ENCODE peak calls at places on chromosomes 5 and 9, in six cellular contexts. J is tibial artery; C is IMR-90; R is CD4-positive, alpha-beta T cell; E is uterus; V is upper lobe of left lung. W is an unnamed sample.

GRCh38 chr9:93663877-93664548 is 87.6 kb downstream of the PHF2 start:
- DNase-seq in J (peak; percentile 19), V (peak; percentile 60), C (no peak), R (no peak), E (no peak), W (no peak)

GRCh38 chr5:80654054-80654390 is 430 bp upstream of the MSH3 start:
- DNase-seq in J (no peak), R (no peak), V (no peak), E (no peak), C (no peak), W (no peak)

GRCh38 chr5:15694694-15695093 is 194.7 kb downstream of the FBXL7 start:
- DNase-seq in J (no peak), V (no peak), C (peak; percentile 47), R (no peak), E (peak; percentile 62), W (no peak)

GRCh38 chr9:35350827-35351549 is 138.9 kb upstream of the RUSC2 start:
- DNase-seq in R (no peak), J (no peak), V (no peak), E (no peak), C (peak; percentile 93), W (no peak)

GRCh38 chr5:72648511-72648910 is 141.3 kb upstream of the ZNF366 start:
- DNase-seq in J (no peak), C (peak; percentile 39), V (no peak), R (no peak), E (peak; percentile 71), W (no peak)

GRCh38 chr5:36876965-36877666 is 547 bp downstream of the NIPBL start:
- DNase-seq in C (peak; percentile 56), E (peak; percentile 52), R (peak; percentile 42), V (peak; percentile 91), J (peak; percentile 52), W (peak; percentile 72)

GRCh38 chr5:179668404-179668803 is 12.4 kb downstream of the CBY3 start:
- DNase-seq in J (no peak), C (peak; percentile 54), R (peak; percentile 3), E (no peak), V (no peak), W (no peak)

GRCh38 chr5:119120893-119121292 is 50.0 kb downstream of the DMXL1 start:
- DNase-seq in C (no peak), R (no peak), E (no peak), V (no peak), J (no peak), W (no peak)

GRCh38 chr5:99000878-99001277 is 72.1 kb upstream of the CHD1 start:
- DNase-seq in V (no peak), J (no peak), C (peak; percentile 9), E (no peak), R (no peak), W (no peak)

GRCh38 chr5:135217669-135218485 is 181.2 kb downstream of the MACROH2A1 start:
- DNase-seq in J (no peak), C (no peak), R (no peak), V (no peak), E (no peak), W (no peak)

GRCh38 chr9:113657765-113658564 is 194.4 kb downstream of the RGS3 start:
- DNase-seq in R (peak; percentile 72), E (peak; percentile 83), C (peak; percentile 83), J (peak; percentile 80), V (no peak), W (peak; percentile 75)
- H3K27ac ChIP-seq in R (no peak overlapping the region), E (no peak overlapping the region), C (no peak overlapping the region), J (no peak overlapping the region), V (no peak overlapping the region), W (no peak overlapping the region)

GRCh38 chr5:138091685-138092084 is 7.9 kb downstream of the WNT8A start:
- DNase-seq in R (no peak), E (no peak), C (no peak), J (no peak), V (no peak), W (no peak)

GRCh38 chr5:138095100-138095907 is 11.5 kb downstream of the WNT8A start:
- DNase-seq in C (no peak), E (no peak), R (no peak), V (no peak), J (no peak), W (no peak)

GRCh38 chr5:138093036-138093435 is 9.2 kb downstream of the WNT8A start:
- DNase-seq in R (no peak), V (no peak), E (no peak), J (no peak), C (no peak), W (no peak)

GRCh38 chr5:138096363-138096762 is 12.5 kb downstream of the WNT8A start:
- DNase-seq in V (no peak), C (no peak), R (no peak), J (no peak), E (no peak), W (no peak)

GRCh38 chr5:138092301-138092700 is 8.5 kb downstream of the WNT8A start:
- DNase-seq in R (no peak), V (no peak), E (no peak), J (no peak), C (no peak), W (no peak)
- H3K27ac ChIP-seq in R (no peak overlapping the region), V (no peak overlapping the region), E (no peak overlapping the region), J (no peak overlapping the region), C (no peak overlapping the region), W (no peak overlapping the region)

GRCh38 chr9:68896495-68896894 is 117.4 kb downstream of the PRKACG start:
- DNase-seq in R (no peak), C (no peak), V (no peak), E (no peak), J (no peak), W (no peak)

GRCh38 chr9:68894502-68894901 is 119.4 kb downstream of the PRKACG start:
- DNase-seq in E (no peak), R (no peak), J (no peak), C (no peak), V (no peak), W (no peak)

GRCh38 chr9:68898781-68899439 is 115.0 kb downstream of the PRKACG start:
- DNase-seq in C (no peak), E (no peak), J (no peak), V (no peak), R (no peak), W (no peak)

GRCh38 chr9:68897557-68898145 is 116.3 kb downstream of the PRKACG start:
- DNase-seq in R (no peak), V (no peak), J (no peak), E (no peak), C (no peak), W (no peak)

DNA sequence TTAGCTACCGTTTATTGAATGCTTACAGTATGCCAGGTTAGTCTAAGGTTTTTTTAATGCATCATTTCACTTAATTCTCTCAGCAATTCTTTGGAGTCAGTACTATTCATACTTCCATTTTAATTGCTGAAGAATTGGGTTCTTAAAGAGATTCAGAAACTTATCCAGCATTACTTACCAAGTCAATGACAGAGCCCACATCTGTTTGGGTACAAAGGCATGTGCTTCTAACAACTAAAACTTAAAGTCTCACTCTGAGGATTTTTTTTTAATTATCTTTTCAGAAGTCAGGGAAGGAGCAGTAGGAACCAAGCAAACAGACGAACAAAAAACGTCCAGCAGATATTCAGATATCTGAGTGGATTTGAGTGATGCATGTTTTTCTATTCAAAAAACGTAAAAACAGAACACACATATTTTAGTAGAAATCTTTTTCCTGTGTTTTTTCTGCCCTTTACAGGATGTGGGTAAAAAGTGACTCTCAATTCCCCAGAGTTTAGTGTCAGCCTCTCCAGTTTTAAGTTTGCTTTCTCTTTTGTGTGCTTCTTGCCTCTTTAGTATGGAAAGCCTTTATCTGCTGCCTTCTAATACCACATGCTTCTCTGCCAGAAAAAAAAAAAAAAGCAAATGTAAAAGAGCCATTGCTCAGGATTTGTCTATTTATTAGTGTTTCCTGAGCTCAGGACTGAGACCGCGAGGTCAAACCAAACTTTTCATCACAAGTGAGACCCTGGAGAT is 118.0 kb downstream of the PRKACG start:
- DNase-seq in R (no peak), C (no peak), V (no peak), J (no peak), E (no peak), W (no peak)
- H3K27ac ChIP-seq in R (peak overlapping the region; percentile 27), C (no peak overlapping the region), V (peak overlapping the region; percentile 32), J (peak overlapping the region; percentile 15), E (peak overlapping the region; percentile 24), W (no peak overlapping the region)

GRCh38 chr9:108784128-108784490 is 71.7 kb downstream of the ACTL7B start:
- DNase-seq in V (no peak), C (no peak), R (no peak), J (no peak), E (no peak), W (no peak)
- H3K27ac ChIP-seq in V (no peak overlapping the region), C (no peak overlapping the region), R (no peak overlapping the region), J (no peak overlapping the region), E (no peak overlapping the region), W (no peak overlapping the region)

GRCh38 chr9:121782514-121783110 is 131.2 kb downstream of the DAB2IP start:
- DNase-seq in C (no peak), V (no peak), J (peak; percentile 18), R (no peak), E (no peak), W (no peak)
- H3K27ac ChIP-seq in C (no peak overlapping the region), V (no peak overlapping the region), J (no peak overlapping the region), R (no peak overlapping the region), E (peak overlapping the region; percentile 15), W (no peak overlapping the region)

GRCh38 chr9:68763104-68763503 is 58.1 kb downstream of the PIP5K1B start:
- DNase-seq in R (no peak), E (no peak), V (no peak), J (no peak), C (no peak), W (no peak)
- H3K27ac ChIP-seq in R (no peak overlapping the region), E (no peak overlapping the region), V (no peak overlapping the region), J (no peak overlapping the region), C (no peak overlapping the region), W (no peak overlapping the region)

GRCh38 chr5:112865128-112865527 is 4.0 kb downstream of the SRP19 start:
- DNase-seq in E (no peak), R (no peak), V (no peak), J (no peak), C (no peak), W (no peak)

GRCh38 chr5:112867411-112867810 is 6.3 kb downstream of the SRP19 start:
- DNase-seq in V (no peak), R (no peak), J (no peak), C (no peak), E (no peak), W (no peak)

GRCh38 chr5:112866739-112867138 is 5.7 kb downstream of the SRP19 start:
- DNase-seq in E (no peak), R (no peak), V (no peak), J (no peak), C (no peak), W (no peak)

GRCh38 chr5:112870976-112871375 is 9.9 kb downstream of the SRP19 start:
- DNase-seq in E (no peak), C (no peak), J (no peak), R (no peak), V (no peak), W (no peak)

DNA sequence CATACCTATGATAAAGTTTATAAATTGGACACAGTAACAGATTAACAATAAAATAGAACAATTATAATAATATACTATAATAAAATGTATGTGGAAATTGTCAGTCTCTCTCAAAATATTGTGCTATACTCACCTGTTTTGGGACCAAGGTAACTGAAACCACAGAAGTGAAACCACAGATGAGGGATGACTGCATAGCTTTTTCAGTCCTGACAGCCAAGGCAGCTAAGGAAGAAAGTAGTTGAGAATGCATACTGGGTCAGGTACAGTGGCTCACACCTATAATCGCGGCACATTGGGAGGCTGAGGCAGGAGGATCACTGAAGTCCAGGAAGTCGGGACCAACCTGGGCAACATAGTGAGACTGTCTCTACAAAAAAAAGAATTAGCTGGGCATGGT is 8.9 kb downstream of the SRP19 start:
- DNase-seq in V (no peak), E (no peak), R (no peak), J (no peak), C (no peak), W (no peak)
- H3K27ac ChIP-seq in V (no peak overlapping the region), E (no peak overlapping the region), R (no peak overlapping the region), J (no peak overlapping the region), C (no peak overlapping the region), W (no peak overlapping the region)

W was measured in substantia nigra.